ENCODE peak calls at places on chromosome 4, in ten cellular contexts. One of them, this sample, is unnamed.

GRCh38 chr4:139884438-139884837 is 218.8 kb downstream of the MGST2 start:
- DNase-seq in tibial nerve: no peak
- DNase-seq in fibroblast of lung: no peak
- DNase-seq in Caco-2: no peak
- DNase-seq in astrocyte: no peak
- DNase-seq in cardiac muscle cell: no peak
- DNase-seq in ovary: no peak
- DNase-seq in lower lobe of right lung: no peak
- DNase-seq in PC-9: no peak
- DNase-seq in tibial artery: no peak
- DNase-seq in this sample: no peak

GRCh38 chr4:183289688-183290087 is 30.4 kb downstream of the CLDN22 start:
- DNase-seq in cardiac muscle cell: no peak
- DNase-seq in tibial artery: no peak
- DNase-seq in PC-9: peak
- DNase-seq in ovary: no peak
- DNase-seq in Caco-2: no peak
- DNase-seq in astrocyte: no peak
- DNase-seq in tibial nerve: no peak
- DNase-seq in lower lobe of right lung: no peak
- DNase-seq in fibroblast of lung: no peak
- DNase-seq in this sample: no peak

GRCh38 chr4:38495481-38495880 is 168.5 kb upstream of the KLF3 start:
- DNase-seq in cardiac muscle cell: no peak
- DNase-seq in astrocyte: no peak
- DNase-seq in PC-9: no peak
- DNase-seq in Caco-2: no peak
- DNase-seq in tibial nerve: no peak
- DNase-seq in tibial artery: no peak
- DNase-seq in ovary: no peak
- DNase-seq in lower lobe of right lung: no peak
- DNase-seq in fibroblast of lung: no peak
- DNase-seq in this sample: no peak

GRCh38 chr4:159926871-159927270 is 824.0 kb downstream of the RAPGEF2 start:
- DNase-seq in tibial nerve: no peak
- DNase-seq in ovary: no peak
- DNase-seq in Caco-2: no peak
- DNase-seq in lower lobe of right lung: no peak
- DNase-seq in fibroblast of lung: peak
- DNase-seq in cardiac muscle cell: no peak
- DNase-seq in PC-9: no peak
- DNase-seq in astrocyte: no peak
- DNase-seq in tibial artery: no peak
- DNase-seq in this sample: no peak

GRCh38 chr4:71338846-71339593 is at the start of gene SLC4A4:
- DNase-seq in astrocyte: peak
- DNase-seq in PC-9: no peak
- DNase-seq in tibial nerve: no peak
- DNase-seq in Caco-2: no peak
- DNase-seq in tibial artery: no peak
- DNase-seq in ovary: no peak
- DNase-seq in cardiac muscle cell: peak
- DNase-seq in fibroblast of lung: peak
- DNase-seq in lower lobe of right lung: no peak
- DNase-seq in this sample: no peak

GRCh38 chr4:139007640-139008039 is 7.9 kb upstream of the NOCT start:
- DNase-seq in ovary: no peak
- DNase-seq in tibial nerve: no peak
- DNase-seq in cardiac muscle cell: no peak
- DNase-seq in Caco-2: no peak
- DNase-seq in tibial artery: no peak
- DNase-seq in astrocyte: no peak
- DNase-seq in lower lobe of right lung: no peak
- DNase-seq in fibroblast of lung: peak
- DNase-seq in PC-9: no peak
- DNase-seq in this sample: no peak

GRCh38 chr4:153249199-153250154 is 45.2 kb downstream of the TRIM2 start:
- DNase-seq in astrocyte: peak
- DNase-seq in tibial artery: peak
- DNase-seq in Caco-2: no peak
- DNase-seq in cardiac muscle cell: peak
- DNase-seq in PC-9: peak
- DNase-seq in ovary: peak
- DNase-seq in lower lobe of right lung: peak
- DNase-seq in tibial nerve: peak
- DNase-seq in fibroblast of lung: peak
- DNase-seq in this sample: no peak

GRCh38 chr4:150268444-150268843 is 190.2 kb downstream of the DCLK2 start:
- DNase-seq in cardiac muscle cell: no peak
- DNase-seq in tibial artery: no peak
- DNase-seq in lower lobe of right lung: no peak
- DNase-seq in PC-9: no peak
- DNase-seq in astrocyte: no peak
- DNase-seq in ovary: no peak
- DNase-seq in Caco-2: no peak
- DNase-seq in tibial nerve: no peak
- DNase-seq in fibroblast of lung: no peak
- DNase-seq in this sample: no peak

GRCh38 chr4:176566769-176567168 is 226.0 kb downstream of the VEGFC start:
- DNase-seq in ovary: no peak
- DNase-seq in lower lobe of right lung: no peak
- DNase-seq in astrocyte: no peak
- DNase-seq in tibial artery: no peak
- DNase-seq in fibroblast of lung: no peak
- DNase-seq in tibial nerve: no peak
- DNase-seq in Caco-2: no peak
- DNase-seq in cardiac muscle cell: no peak
- DNase-seq in PC-9: no peak
- DNase-seq in this sample: no peak

GRCh38 chr4:173450281-173450680 is 51.4 kb upstream of the SCRG1 start:
- DNase-seq in lower lobe of right lung: no peak
- DNase-seq in Caco-2: no peak
- DNase-seq in tibial nerve: no peak
- DNase-seq in tibial artery: no peak
- DNase-seq in astrocyte: peak
- DNase-seq in fibroblast of lung: peak
- DNase-seq in cardiac muscle cell: no peak
- DNase-seq in PC-9: no peak
- DNase-seq in ovary: no peak
- DNase-seq in this sample: no peak

GRCh38 chr4:3835527-3836040 is 69.4 kb downstream of the ADRA2C start:
- DNase-seq in PC-9: no peak
- DNase-seq in tibial nerve: no peak
- DNase-seq in fibroblast of lung: no peak
- DNase-seq in astrocyte: no peak
- DNase-seq in cardiac muscle cell: no peak
- DNase-seq in Caco-2: no peak
- DNase-seq in tibial artery: no peak
- DNase-seq in ovary: no peak
- DNase-seq in lower lobe of right lung: no peak
- DNase-seq in this sample: no peak

GRCh38 chr4:67933755-67934154 is 29.5 kb downstream of the TMPRSS11A start:
- DNase-seq in Caco-2: no peak
- DNase-seq in astrocyte: peak
- DNase-seq in PC-9: no peak
- DNase-seq in tibial nerve: no peak
- DNase-seq in tibial artery: no peak
- DNase-seq in ovary: no peak
- DNase-seq in cardiac muscle cell: peak
- DNase-seq in fibroblast of lung: peak
- DNase-seq in lower lobe of right lung: no peak
- DNase-seq in this sample: no peak

GRCh38 chr4:181261279-181261678 is 981.9 kb upstream of the TENM3 start:
- DNase-seq in tibial artery: no peak
- DNase-seq in tibial nerve: no peak
- DNase-seq in PC-9: no peak
- DNase-seq in cardiac muscle cell: no peak
- DNase-seq in Caco-2: no peak
- DNase-seq in fibroblast of lung: peak
- DNase-seq in ovary: no peak
- DNase-seq in astrocyte: peak
- DNase-seq in lower lobe of right lung: no peak
- DNase-seq in this sample: no peak

GRCh38 chr4:181259081-181259480 is 984.1 kb upstream of the TENM3 start:
- DNase-seq in cardiac muscle cell: no peak
- DNase-seq in tibial nerve: no peak
- DNase-seq in Caco-2: no peak
- DNase-seq in lower lobe of right lung: no peak
- DNase-seq in ovary: no peak
- DNase-seq in tibial artery: no peak
- DNase-seq in fibroblast of lung: no peak
- DNase-seq in PC-9: no peak
- DNase-seq in astrocyte: no peak
- DNase-seq in this sample: no peak

GRCh38 chr4:181264908-181265307 is 978.3 kb upstream of the TENM3 start:
- DNase-seq in astrocyte: no peak
- DNase-seq in Caco-2: no peak
- DNase-seq in tibial nerve: no peak
- DNase-seq in PC-9: no peak
- DNase-seq in fibroblast of lung: no peak
- DNase-seq in tibial artery: no peak
- DNase-seq in lower lobe of right lung: no peak
- DNase-seq in ovary: no peak
- DNase-seq in cardiac muscle cell: no peak
- DNase-seq in this sample: no peak
- H3K4me3 ChIP-seq in astrocyte: no peak
- H3K4me3 ChIP-seq in Caco-2: no peak
- H3K4me3 ChIP-seq in tibial nerve: no peak
- H3K4me3 ChIP-seq in PC-9: no peak
- H3K4me3 ChIP-seq in fibroblast of lung: no peak
- H3K4me3 ChIP-seq in tibial artery: no peak
- H3K4me3 ChIP-seq in lower lobe of right lung: no peak
- H3K4me3 ChIP-seq in ovary: no peak
- H3K4me3 ChIP-seq in cardiac muscle cell: no peak
- H3K4me3 ChIP-seq in this sample: no peak

GRCh38 chr4:88818650-88819470 is 121.2 kb upstream of the NAP1L5 start:
- DNase-seq in lower lobe of right lung: no peak
- DNase-seq in Caco-2: peak
- DNase-seq in tibial nerve: no peak
- DNase-seq in astrocyte: no peak
- DNase-seq in PC-9: peak
- DNase-seq in fibroblast of lung: peak
- DNase-seq in ovary: peak
- DNase-seq in tibial artery: peak
- DNase-seq in cardiac muscle cell: peak
- DNase-seq in this sample: peak
- TF ChIP-seq CTCF in lower lobe of right lung: peak
- TF ChIP-seq CTCF in Caco-2: peak
- TF ChIP-seq CTCF in tibial nerve: peak
- TF ChIP-seq CTCF in astrocyte: peak
- TF ChIP-seq CTCF in PC-9: peak
- TF ChIP-seq CTCF in fibroblast of lung: peak
- TF ChIP-seq CTCF in ovary: peak
- TF ChIP-seq CTCF in tibial artery: peak
- TF ChIP-seq CTCF in cardiac muscle cell: peak
- TF ChIP-seq CTCF in this sample: peak

GRCh38 chr4:86283341-86283740 is 76.5 kb downstream of the MAPK10 start:
- DNase-seq in tibial artery: no peak
- DNase-seq in Caco-2: no peak
- DNase-seq in astrocyte: no peak
- DNase-seq in lower lobe of right lung: no peak
- DNase-seq in tibial nerve: no peak
- DNase-seq in fibroblast of lung: no peak
- DNase-seq in PC-9: no peak
- DNase-seq in cardiac muscle cell: peak
- DNase-seq in ovary: no peak
- DNase-seq in this sample: no peak

GRCh38 chr4:86274642-86275041 is 85.2 kb downstream of the MAPK10 start:
- DNase-seq in cardiac muscle cell: no peak
- DNase-seq in ovary: no peak
- DNase-seq in Caco-2: no peak
- DNase-seq in astrocyte: no peak
- DNase-seq in lower lobe of right lung: no peak
- DNase-seq in tibial nerve: no peak
- DNase-seq in tibial artery: no peak
- DNase-seq in PC-9: no peak
- DNase-seq in fibroblast of lung: no peak
- DNase-seq in this sample: no peak

GRCh38 chr4:86280246-86280645 is 79.6 kb downstream of the MAPK10 start:
- DNase-seq in fibroblast of lung: peak
- DNase-seq in ovary: no peak
- DNase-seq in lower lobe of right lung: no peak
- DNase-seq in Caco-2: no peak
- DNase-seq in PC-9: no peak
- DNase-seq in tibial nerve: no peak
- DNase-seq in tibial artery: no peak
- DNase-seq in cardiac muscle cell: no peak
- DNase-seq in astrocyte: peak
- DNase-seq in this sample: no peak

DNA sequence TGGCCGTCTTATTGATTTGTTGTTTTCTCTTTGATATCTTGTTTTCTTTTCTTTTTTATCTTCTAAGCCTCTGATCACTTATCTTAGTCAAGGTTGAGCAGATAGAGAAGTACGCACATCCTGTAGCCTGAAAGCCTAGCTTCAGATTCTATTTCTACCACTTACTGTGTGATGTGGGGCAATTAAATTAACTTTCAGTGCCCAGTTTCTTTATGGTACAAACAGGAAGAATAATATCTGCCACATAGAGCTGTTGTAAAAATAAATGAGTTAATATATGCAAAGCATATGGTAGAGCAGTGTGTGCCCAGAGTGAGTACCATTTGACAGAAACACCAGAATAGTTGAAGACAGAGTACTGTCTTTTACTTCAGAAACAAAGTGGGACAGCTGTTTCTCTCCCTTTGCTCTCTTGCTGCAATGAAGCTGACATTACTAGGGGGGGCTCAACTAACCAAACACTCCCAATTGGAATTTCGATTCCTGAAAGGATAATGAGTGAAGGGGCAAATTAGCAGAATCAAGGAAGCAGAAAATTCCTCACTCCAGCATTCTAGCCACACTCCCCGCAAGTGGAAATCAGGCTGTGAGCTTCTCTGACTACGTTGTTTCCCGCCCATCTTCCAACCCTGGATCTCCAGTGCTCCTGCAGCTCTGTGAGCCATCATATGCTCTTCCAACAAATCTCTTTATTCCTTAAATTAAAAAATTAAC is 80.4 kb downstream of the MAPK10 start:
- DNase-seq in tibial artery: no peak
- DNase-seq in ovary: no peak
- DNase-seq in fibroblast of lung: no peak
- DNase-seq in lower lobe of right lung: no peak
- DNase-seq in cardiac muscle cell: no peak
- DNase-seq in Caco-2: no peak
- DNase-seq in tibial nerve: no peak
- DNase-seq in astrocyte: no peak
- DNase-seq in PC-9: no peak
- DNase-seq in this sample: no peak
- H3K4me3 ChIP-seq in tibial artery: no peak
- H3K4me3 ChIP-seq in ovary: no peak
- H3K4me3 ChIP-seq in fibroblast of lung: no peak
- H3K4me3 ChIP-seq in lower lobe of right lung: no peak
- H3K4me3 ChIP-seq in cardiac muscle cell: no peak
- H3K4me3 ChIP-seq in Caco-2: no peak
- H3K4me3 ChIP-seq in tibial nerve: no peak
- H3K4me3 ChIP-seq in astrocyte: no peak
- H3K4me3 ChIP-seq in PC-9: no peak
- H3K4me3 ChIP-seq in this sample: no peak

GRCh38 chr4:126109836-126110235 is 795.1 kb downstream of the FAT4 start:
- DNase-seq in PC-9: no peak
- DNase-seq in cardiac muscle cell: no peak
- DNase-seq in tibial artery: no peak
- DNase-seq in fibroblast of lung: no peak
- DNase-seq in ovary: no peak
- DNase-seq in tibial nerve: no peak
- DNase-seq in lower lobe of right lung: no peak
- DNase-seq in Caco-2: no peak
- DNase-seq in astrocyte: no peak
- DNase-seq in this sample: no peak

GRCh38 chr4:126106658-126107057 is 791.9 kb downstream of the FAT4 start:
- DNase-seq in cardiac muscle cell: no peak
- DNase-seq in fibroblast of lung: no peak
- DNase-seq in lower lobe of right lung: no peak
- DNase-seq in PC-9: no peak
- DNase-seq in tibial artery: no peak
- DNase-seq in Caco-2: no peak
- DNase-seq in tibial nerve: no peak
- DNase-seq in ovary: no peak
- DNase-seq in astrocyte: no peak
- DNase-seq in this sample: no peak
- TF ChIP-seq CTCF in cardiac muscle cell: no peak
- TF ChIP-seq CTCF in fibroblast of lung: no peak
- TF ChIP-seq CTCF in lower lobe of right lung: no peak
- TF ChIP-seq CTCF in PC-9: peak
- TF ChIP-seq CTCF in tibial artery: no peak
- TF ChIP-seq CTCF in Caco-2: peak
- TF ChIP-seq CTCF in tibial nerve: no peak
- TF ChIP-seq CTCF in ovary: no peak
- TF ChIP-seq CTCF in astrocyte: peak
- TF ChIP-seq CTCF in this sample: no peak